ENCODE peak calls at places on chromosomes 3 and 15, in six cellular contexts. One of them, this sample, is unnamed.

GRCh38 chr15:51077565-51078153 is 17.0 kb downstream of the TNFAIP8L3 start:
- DNase-seq in right lobe of liver: peak
- DNase-seq in psoas muscle: peak
- DNase-seq in colonic mucosa: peak
- DNase-seq in NCI-H2029 treated with DMSO at 0.1 percent for 48 hours: peak
- DNase-seq in A549: no peak
- DNase-seq in this sample: no peak

GRCh38 chr3:127760361-127760760 is 62.0 kb downstream of the MGLL start:
- DNase-seq in right lobe of liver: no peak
- DNase-seq in colonic mucosa: no peak
- DNase-seq in A549: no peak
- DNase-seq in psoas muscle: peak
- DNase-seq in NCI-H2029 treated with DMSO at 0.1 percent for 48 hours: no peak
- DNase-seq in this sample: no peak

GRCh38 chr3:197258168-197258755 is 40.1 kb downstream of the DLG1 start:
- DNase-seq in NCI-H2029 treated with DMSO at 0.1 percent for 48 hours: no peak
- DNase-seq in A549: no peak
- DNase-seq in psoas muscle: no peak
- DNase-seq in colonic mucosa: no peak
- DNase-seq in right lobe of liver: no peak
- DNase-seq in this sample: no peak

GRCh38 chr3:125587039-125587664 is 8.1 kb downstream of the OSBPL11 start:
- DNase-seq in right lobe of liver: no peak
- DNase-seq in A549: no peak
- DNase-seq in colonic mucosa: no peak
- DNase-seq in NCI-H2029 treated with DMSO at 0.1 percent for 48 hours: no peak
- DNase-seq in psoas muscle: no peak
- DNase-seq in this sample: no peak

GRCh38 chr3:4571690-4572334 is 78.7 kb downstream of the ITPR1 start:
- DNase-seq in psoas muscle: no peak
- DNase-seq in NCI-H2029 treated with DMSO at 0.1 percent for 48 hours: no peak
- DNase-seq in colonic mucosa: no peak
- DNase-seq in right lobe of liver: no peak
- DNase-seq in A549: no peak
- DNase-seq in this sample: no peak

GRCh38 chr15:85125056-85125661 is 143.5 kb downstream of the PDE8A start:
- DNase-seq in A549: no peak
- DNase-seq in NCI-H2029 treated with DMSO at 0.1 percent for 48 hours: no peak
- DNase-seq in psoas muscle: no peak
- DNase-seq in colonic mucosa: no peak
- DNase-seq in right lobe of liver: no peak
- DNase-seq in this sample: no peak

GRCh38 chr3:27570421-27571106 is 86.4 kb upstream of the SLC4A7 start:
- DNase-seq in A549: no peak
- DNase-seq in right lobe of liver: no peak
- DNase-seq in colonic mucosa: no peak
- DNase-seq in psoas muscle: no peak
- DNase-seq in NCI-H2029 treated with DMSO at 0.1 percent for 48 hours: no peak
- DNase-seq in this sample: no peak

GRCh38 chr15:71777216-71777943 is 33.0 kb upstream of the NR2E3 start:
- DNase-seq in colonic mucosa: no peak
- DNase-seq in A549: no peak
- DNase-seq in NCI-H2029 treated with DMSO at 0.1 percent for 48 hours: no peak
- DNase-seq in psoas muscle: no peak
- DNase-seq in right lobe of liver: no peak
- DNase-seq in this sample: no peak

GRCh38 chr3:101676219-101676764 is 640 bp downstream of the ZBTB11 start:
- DNase-seq in psoas muscle: peak
- DNase-seq in A549: peak
- DNase-seq in right lobe of liver: peak
- DNase-seq in NCI-H2029 treated with DMSO at 0.1 percent for 48 hours: no peak
- DNase-seq in colonic mucosa: peak
- DNase-seq in this sample: no peak

GRCh38 chr15:33310481-33311311 is at the start of gene RYR3:
- DNase-seq in colonic mucosa: no peak
- DNase-seq in psoas muscle: peak
- DNase-seq in NCI-H2029 treated with DMSO at 0.1 percent for 48 hours: peak
- DNase-seq in A549: no peak
- DNase-seq in right lobe of liver: no peak
- DNase-seq in this sample: no peak

GRCh38 chr3:72097053-72097452 is 312.1 kb upstream of the PROK2 start:
- DNase-seq in colonic mucosa: no peak
- DNase-seq in right lobe of liver: no peak
- DNase-seq in psoas muscle: no peak
- DNase-seq in A549: no peak
- DNase-seq in NCI-H2029 treated with DMSO at 0.1 percent for 48 hours: no peak
- DNase-seq in this sample: no peak

GRCh38 chr3:64011685-64012084 is 11.6 kb downstream of the PSMD6 start:
- DNase-seq in A549: no peak
- DNase-seq in colonic mucosa: no peak
- DNase-seq in psoas muscle: no peak
- DNase-seq in right lobe of liver: no peak
- DNase-seq in NCI-H2029 treated with DMSO at 0.1 percent for 48 hours: no peak
- DNase-seq in this sample: no peak

This sample was measured in T1000.